ENCODE peak calls at places on chromosome 13, in eight cellular contexts. W is fibroblast of lung; T is CD8-positive, alpha-beta T cell; F is CD4-positive, CD25-positive, alpha-beta regulatory T cell; P is adrenal gland; H is heart right ventricle; C is left lung; Y is ovary. A is an unnamed sample.

GRCh38 chr13:60174113-60174512 is 10.4 kb upstream of the DIAPH3 start:
- DNase-seq in W (no peak), T (no peak), F (no peak), P (no peak), H (no peak), C (no peak), Y (no peak), A (no peak)

GRCh38 chr13:58318495-58319167 is 687.1 kb downstream of the PCDH17 start:
- DNase-seq in W (no peak), T (no peak), F (no peak), P (no peak), H (no peak), C (no peak), Y (no peak), A (no peak)

GRCh38 chr13:93730780-93731179 is 504.2 kb downstream of the GPC6 start:
- DNase-seq in W (peak; percentile 46), T (no peak), F (no peak), P (no peak), H (no peak), C (no peak), Y (no peak), A (no peak)

GRCh38 chr13:55517312-55517711 is 1623.4 kb upstream of the PRR20A start:
- DNase-seq in W (no peak), T (no peak), F (no peak), P (no peak), H (no peak), C (no peak), Y (no peak), A (no peak)

GRCh38 chr13:76708138-76708537 is 178.1 kb downstream of the KCTD12 start:
- DNase-seq in W (peak; percentile 31), T (no peak), F (no peak), P (no peak), H (no peak), C (no peak), Y (no peak), A (no peak)

GRCh38 chr13:53775807-53776206 is 747.2 kb downstream of the OLFM4 start:
- DNase-seq in W (no peak), T (no peak), F (no peak), P (no peak), H (no peak), C (no peak), Y (no peak), A (no peak)

GRCh38 chr13:38686635-38687245 is at the start of gene FREM2:
- DNase-seq in W (peak; percentile 30), T (no peak), F (no peak), P (no peak), H (no peak), C (peak; percentile 81), Y (peak; percentile 70), A (peak; percentile 86)

GRCh38 chr13:80251403-80251802 is 89.5 kb downstream of the SPRY2 start:
- DNase-seq in W (peak; percentile 52), T (no peak), F (no peak), P (no peak), H (peak; percentile 11), C (no peak), Y (no peak), A (peak; percentile 48)

GRCh38 chr13:50945669-50946068 is 36.1 kb downstream of the RNASEH2B start:
- DNase-seq in W (no peak), T (no peak), F (no peak), P (no peak), H (no peak), C (no peak), Y (no peak), A (no peak)

GRCh38 chr13:33455291-33455690 is 169.7 kb upstream of the STARD13 start:
- DNase-seq in W (no peak), T (no peak), F (no peak), P (no peak), H (no peak), C (no peak), Y (no peak), A (no peak)

GRCh38 chr13:40026741-40027140 is 371.3 kb downstream of the COG6 start:
- DNase-seq in W (no peak), T (no peak), F (peak; percentile 17), P (no peak), H (no peak), C (no peak), Y (no peak), A (no peak)

GRCh38 chr13:32737111-32737571 is 150.9 kb downstream of the PDS5B start:
- DNase-seq in W (peak; percentile 30), T (no peak), F (peak; percentile 73), P (no peak), H (no peak), C (no peak), Y (no peak), A (no peak)

GRCh38 chr13:19184176-19184575 is 2.6 kb upstream of the TUBA3C start:
- DNase-seq in W (no peak), T (no peak), F (no peak), P (no peak), H (no peak), C (no peak), Y (no peak), A (no peak)

GRCh38 chr13:72890546-72890945 is 108.6 kb downstream of the PIBF1 start:
- DNase-seq in W (no peak), T (no peak), F (no peak), P (no peak), H (no peak), C (no peak), Y (no peak), A (no peak)

GRCh38 chr13:35349673-35350278 is 126.7 kb downstream of the MAB21L1 start:
- DNase-seq in W (peak; percentile 4), T (no peak), F (no peak), P (no peak), H (no peak), C (no peak), Y (no peak), A (no peak)

GRCh38 chr13:69389899-69390298 is 717.7 kb upstream of the ATXN8OS start:
- DNase-seq in W (peak; percentile 64), T (no peak), F (no peak), P (no peak), H (no peak), C (no peak), Y (no peak), A (no peak)

GRCh38 chr13:37277435-37278144 is 172.1 kb upstream of the CSNK1A1L start:
- DNase-seq in W (no peak), T (no peak), F (no peak), P (no peak), H (no peak), C (no peak), Y (no peak), A (no peak)

GRCh38 chr13:73179906-73180305 is 121.1 kb downstream of the KLF5 start:
- DNase-seq in W (peak; percentile 21), T (no peak), F (no peak), P (no peak), H (no peak), C (no peak), Y (no peak), A (no peak)

GRCh38 chr13:26726684-26727083 is 33.9 kb downstream of the GPR12 start:
- DNase-seq in W (no peak), T (no peak), F (no peak), P (no peak), H (no peak), C (no peak), Y (no peak), A (no peak)

GRCh38 chr13:93227280-93227905 is 786 bp downstream of the GPC6 start:
- DNase-seq in W (peak; percentile 67), T (no peak), F (no peak), P (no peak), H (no peak), C (no peak), Y (peak; percentile 48), A (peak; percentile 26)

GRCh38 chr13:41649659-41650058 is 192.3 kb downstream of the RGCC start:
- DNase-seq in W (peak; percentile 42), T (no peak), F (no peak), P (no peak), H (no peak), C (no peak), Y (no peak), A (peak; percentile 32)

DNA sequence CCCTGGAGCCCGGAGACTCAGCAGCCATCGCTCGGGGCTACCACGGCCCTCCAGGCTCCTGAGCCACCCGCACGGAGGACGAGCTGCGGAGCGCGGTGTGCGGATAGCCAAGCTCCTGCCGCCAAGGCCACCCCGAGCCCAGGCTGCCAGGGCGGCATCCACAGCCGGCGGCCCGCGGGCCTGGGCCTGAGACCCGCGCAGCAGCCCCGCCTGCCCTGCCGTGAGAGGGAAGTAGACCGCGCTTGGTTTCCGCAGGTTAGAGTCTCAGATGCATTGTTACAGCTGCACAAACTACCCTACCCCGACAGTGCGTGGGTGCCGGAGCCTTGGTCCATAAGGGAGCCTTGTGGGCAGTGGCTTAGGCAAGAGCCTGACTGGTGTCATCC is 253.8 kb upstream of the SGCG start:
- DNase-seq in W (no peak), T (no peak), F (no peak), P (no peak), H (no peak), C (no peak), Y (no peak), A (no peak)
- H3K4me3 ChIP-seq in W (no peak overlapping the region), T (no peak overlapping the region), F (no peak overlapping the region), P (no peak overlapping the region), H (peak overlapping the region; percentile 54), C (peak overlapping the region; percentile 46), Y (peak overlapping the region; percentile 61), A (no peak overlapping the region)

DNA sequence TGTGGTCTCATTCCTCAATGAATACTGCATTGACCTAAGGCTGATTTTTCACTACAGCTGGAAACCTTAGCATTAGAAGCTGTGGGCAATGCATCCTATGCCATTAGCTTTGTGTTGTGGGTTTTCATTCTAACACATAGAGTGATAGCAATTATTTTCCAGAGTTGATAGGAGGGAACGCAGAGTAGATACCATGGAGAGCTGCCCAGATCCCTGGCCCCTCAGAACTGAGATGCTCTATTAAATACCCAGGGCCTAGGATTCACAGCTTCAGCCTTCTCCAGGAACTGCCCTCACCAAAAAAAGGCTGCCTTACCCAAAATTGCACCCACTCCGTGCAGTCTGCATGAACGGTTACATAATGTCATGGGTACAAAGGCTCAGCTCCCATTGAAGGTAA is 444.4 kb downstream of the SUCLA2 start:
- DNase-seq in W (no peak), T (no peak), F (no peak), P (no peak), H (no peak), C (no peak), Y (no peak), A (no peak)
- H3K4me1 ChIP-seq in W (no peaks in the 10 kb centered on the region), T (no peaks in the 10 kb centered on the region), F (no peaks in the 10 kb centered on the region), P (no peaks in the 10 kb centered on the region), H (no peaks in the 10 kb centered on the region), C (no peaks in the 10 kb centered on the region), Y (no peaks in the 10 kb centered on the region), A (no peaks in the 10 kb centered on the region)

GRCh38 chr13:113319371-113319770 is 22.3 kb downstream of the LAMP1 start:
- DNase-seq in W (no peak), T (no peak), F (no peak), P (no peak), H (no peak), C (no peak), Y (no peak), A (no peak)
- H3K36me3 ChIP-seq in W (peaks cover 19% of the 10 kb centered on the region), T (peaks cover 33% of the 10 kb centered on the region), F (peaks cover 79% of the 10 kb centered on the region), P (peaks cover 74% of the 10 kb centered on the region), H (peaks cover 12% of the 10 kb centered on the region), C (no peaks in the 10 kb centered on the region), Y (no peaks in the 10 kb centered on the region), A (peaks cover 41% of the 10 kb centered on the region)

DNA sequence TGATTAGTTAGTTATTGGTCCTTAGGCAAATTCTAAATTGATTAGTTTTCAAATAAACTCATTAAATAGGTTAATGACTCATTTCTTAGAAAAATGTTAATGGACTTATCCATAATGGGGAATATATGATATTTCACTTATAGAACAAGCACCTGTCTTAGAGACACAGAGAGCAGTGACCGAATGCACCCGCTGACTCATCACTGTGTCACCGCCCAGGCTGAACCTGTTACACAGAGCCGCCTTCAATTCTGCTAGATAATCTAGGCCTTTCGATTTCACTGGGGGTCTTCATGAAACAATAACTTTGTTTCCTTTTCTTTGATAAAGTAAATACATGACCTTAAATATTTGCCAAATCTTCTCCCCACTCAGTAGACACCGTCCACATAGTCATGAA is 13.1 kb downstream of the IRS2 start:
- DNase-seq in W (no peak), T (no peak), F (no peak), P (peak; percentile 75), H (no peak), C (no peak), Y (no peak), A (no peak)
- H3K4me3 ChIP-seq in W (no peak overlapping the region), T (no peak overlapping the region), F (no peak overlapping the region), P (no peak overlapping the region), H (no peak overlapping the region), C (no peak overlapping the region), Y (no peak overlapping the region), A (no peak overlapping the region)